ENCODE peak calls at places on chromosomes 16 and 17, in ten cellular contexts. One of them, this sample, is unnamed.

GRCh38 chr17:6084226-6085161 is 14.3 kb downstream of the WSCD1 start:
- DNase-seq in PC-3: no peak
- DNase-seq in SK-N-SH: no peak
- DNase-seq in Karpas-422: no peak
- DNase-seq in HCT116: no peak
- DNase-seq in GM23338: no peak
- DNase-seq in GM23248: no peak
- DNase-seq in OCI-LY7: no peak
- DNase-seq in MM.1S: no peak
- DNase-seq in PC-9: no peak
- DNase-seq in this sample: no peak

GRCh38 chr17:69326302-69327059 is 452 bp downstream of the ABCA5 start:
- DNase-seq in MM.1S: peak; percentile 34
- DNase-seq in SK-N-SH: no peak
- DNase-seq in HCT116: no peak
- DNase-seq in OCI-LY7: no peak
- DNase-seq in PC-3: peak; percentile 39
- DNase-seq in PC-9: no peak
- DNase-seq in GM23248: peak; percentile 65
- DNase-seq in GM23338: no peak
- DNase-seq in Karpas-422: peak; percentile 48
- DNase-seq in this sample: peak; percentile 42

GRCh38 chr16:24009955-24010354 is 174.2 kb downstream of the PRKCB start:
- DNase-seq in GM23248: no peak
- DNase-seq in GM23338: no peak
- DNase-seq in Karpas-422: no peak
- DNase-seq in PC-3: no peak
- DNase-seq in PC-9: no peak
- DNase-seq in SK-N-SH: no peak
- DNase-seq in OCI-LY7: no peak
- DNase-seq in HCT116: no peak
- DNase-seq in MM.1S: no peak
- DNase-seq in this sample: no peak

GRCh38 chr16:27795992-27796614 is 246.2 kb downstream of the KATNIP start:
- DNase-seq in HCT116: peak; percentile 4
- DNase-seq in GM23248: peak; percentile 55
- DNase-seq in OCI-LY7: peak; percentile 29
- DNase-seq in GM23338: peak; percentile 91
- DNase-seq in MM.1S: peak; percentile 42
- DNase-seq in PC-9: peak; percentile 58
- DNase-seq in SK-N-SH: no peak
- DNase-seq in Karpas-422: peak; percentile 66
- DNase-seq in PC-3: peak; percentile 43
- DNase-seq in this sample: peak; percentile 79

GRCh38 chr17:51638909-51639308 is 378.6 kb downstream of the UTP18 start:
- DNase-seq in OCI-LY7: no peak
- DNase-seq in GM23338: no peak
- DNase-seq in PC-3: no peak
- DNase-seq in HCT116: no peak
- DNase-seq in MM.1S: no peak
- DNase-seq in PC-9: no peak
- DNase-seq in SK-N-SH: no peak
- DNase-seq in Karpas-422: no peak
- DNase-seq in GM23248: no peak
- DNase-seq in this sample: no peak

GRCh38 chr17:19017401-19017800 is 12.8 kb upstream of the FAM83G start:
- DNase-seq in GM23248: no peak
- DNase-seq in PC-3: no peak
- DNase-seq in OCI-LY7: no peak
- DNase-seq in MM.1S: no peak
- DNase-seq in PC-9: no peak
- DNase-seq in Karpas-422: no peak
- DNase-seq in HCT116: no peak
- DNase-seq in GM23338: no peak
- DNase-seq in SK-N-SH: no peak
- DNase-seq in this sample: no peak

GRCh38 chr17:67568961-67569360 is 148.8 kb upstream of the NOL11 start:
- DNase-seq in MM.1S: no peak
- DNase-seq in OCI-LY7: peak; percentile 21
- DNase-seq in HCT116: no peak
- DNase-seq in PC-3: no peak
- DNase-seq in GM23338: no peak
- DNase-seq in GM23248: no peak
- DNase-seq in PC-9: no peak
- DNase-seq in Karpas-422: no peak
- DNase-seq in SK-N-SH: no peak
- DNase-seq in this sample: no peak

GRCh38 chr16:9593440-9593839 is 502.0 kb downstream of the HAPSTR1 start:
- DNase-seq in HCT116: no peak
- DNase-seq in GM23338: no peak
- DNase-seq in SK-N-SH: no peak
- DNase-seq in GM23248: no peak
- DNase-seq in OCI-LY7: no peak
- DNase-seq in Karpas-422: no peak
- DNase-seq in PC-9: no peak
- DNase-seq in MM.1S: no peak
- DNase-seq in PC-3: no peak
- DNase-seq in this sample: no peak

GRCh38 chr17:37138726-37139125 is 190.0 kb downstream of the AATF start:
- DNase-seq in GM23338: no peak
- DNase-seq in HCT116: no peak
- DNase-seq in OCI-LY7: no peak
- DNase-seq in PC-3: no peak
- DNase-seq in SK-N-SH: no peak
- DNase-seq in MM.1S: no peak
- DNase-seq in PC-9: no peak
- DNase-seq in GM23248: no peak
- DNase-seq in Karpas-422: no peak
- DNase-seq in this sample: no peak

GRCh38 chr16:76386784-76387183 is 109.6 kb downstream of the CNTNAP4 start:
- DNase-seq in Karpas-422: no peak
- DNase-seq in HCT116: no peak
- DNase-seq in PC-9: no peak
- DNase-seq in GM23338: no peak
- DNase-seq in SK-N-SH: no peak
- DNase-seq in GM23248: no peak
- DNase-seq in OCI-LY7: no peak
- DNase-seq in PC-3: peak; percentile 8
- DNase-seq in MM.1S: no peak
- DNase-seq in this sample: no peak

GRCh38 chr17:74213897-74214386 is 571 bp downstream of the TTYH2 start:
- DNase-seq in GM23338: peak; percentile 44
- DNase-seq in GM23248: no peak
- DNase-seq in PC-3: no peak
- DNase-seq in SK-N-SH: no peak
- DNase-seq in PC-9: no peak
- DNase-seq in MM.1S: no peak
- DNase-seq in HCT116: no peak
- DNase-seq in Karpas-422: no peak
- DNase-seq in OCI-LY7: peak; percentile 54
- DNase-seq in this sample: no peak

GRCh38 chr16:77585852-77586251 is 136.5 kb upstream of the NUDT7 start:
- DNase-seq in HCT116: peak; percentile 50
- DNase-seq in Karpas-422: no peak
- DNase-seq in PC-3: peak; percentile 51
- DNase-seq in MM.1S: no peak
- DNase-seq in PC-9: no peak
- DNase-seq in GM23248: peak; percentile 35
- DNase-seq in OCI-LY7: no peak
- DNase-seq in GM23338: no peak
- DNase-seq in SK-N-SH: no peak
- DNase-seq in this sample: no peak

GRCh38 chr17:66190738-66191606 is 961 bp downstream of the CEP112 start:
- DNase-seq in SK-N-SH: peak; percentile 49
- DNase-seq in OCI-LY7: no peak
- DNase-seq in MM.1S: no peak
- DNase-seq in Karpas-422: no peak
- DNase-seq in GM23248: peak; percentile 70
- DNase-seq in GM23338: no peak
- DNase-seq in HCT116: no peak
- DNase-seq in PC-3: peak; percentile 73
- DNase-seq in PC-9: no peak
- DNase-seq in this sample: peak; percentile 12

GRCh38 chr16:10520869-10521578 is 59.4 kb downstream of the EMP2 start:
- DNase-seq in PC-9: no peak
- DNase-seq in GM23338: no peak
- DNase-seq in GM23248: no peak
- DNase-seq in MM.1S: no peak
- DNase-seq in SK-N-SH: no peak
- DNase-seq in HCT116: no peak
- DNase-seq in PC-3: no peak
- DNase-seq in OCI-LY7: no peak
- DNase-seq in Karpas-422: no peak
- DNase-seq in this sample: no peak

GRCh38 chr17:67421869-67422273 is 44.8 kb downstream of the PITPNC1 start:
- DNase-seq in PC-3: peak; percentile 100
- DNase-seq in Karpas-422: no peak
- DNase-seq in MM.1S: no peak
- DNase-seq in GM23248: peak; percentile 97
- DNase-seq in OCI-LY7: no peak
- DNase-seq in PC-9: peak; percentile 70
- DNase-seq in HCT116: peak; percentile 100
- DNase-seq in GM23338: peak; percentile 24
- DNase-seq in SK-N-SH: no peak
- DNase-seq in this sample: no peak

GRCh38 chr17:27546624-27547300 is 84.2 kb upstream of the LGALS9 start:
- DNase-seq in SK-N-SH: no peak
- DNase-seq in PC-9: no peak
- DNase-seq in HCT116: no peak
- DNase-seq in PC-3: no peak
- DNase-seq in Karpas-422: no peak
- DNase-seq in GM23338: no peak
- DNase-seq in GM23248: no peak
- DNase-seq in MM.1S: no peak
- DNase-seq in OCI-LY7: no peak
- DNase-seq in this sample: no peak

GRCh38 chr16:28985611-28986041 is 774 bp downstream of the LAT start:
- DNase-seq in OCI-LY7: no peak
- DNase-seq in PC-3: no peak
- DNase-seq in SK-N-SH: no peak
- DNase-seq in Karpas-422: no peak
- DNase-seq in GM23338: no peak
- DNase-seq in HCT116: no peak
- DNase-seq in MM.1S: no peak
- DNase-seq in GM23248: no peak
- DNase-seq in PC-9: no peak
- DNase-seq in this sample: no peak
- H4K20me1 ChIP-seq in OCI-LY7: no peaks in the 10 kb centered on the region
- H4K20me1 ChIP-seq in PC-3: no peaks in the 10 kb centered on the region
- H4K20me1 ChIP-seq in SK-N-SH: no peaks in the 10 kb centered on the region
- H4K20me1 ChIP-seq in Karpas-422: no peaks in the 10 kb centered on the region
- H4K20me1 ChIP-seq in GM23338: no peaks in the 10 kb centered on the region
- H4K20me1 ChIP-seq in HCT116: no peaks in the 10 kb centered on the region
- H4K20me1 ChIP-seq in MM.1S: no peaks in the 10 kb centered on the region
- H4K20me1 ChIP-seq in GM23248: no peaks in the 10 kb centered on the region
- H4K20me1 ChIP-seq in PC-9: no peaks in the 10 kb centered on the region
- H4K20me1 ChIP-seq in this sample: no peaks in the 10 kb centered on the region

GRCh38 chr16:23009075-23009474 is 140.2 kb downstream of the USP31 start:
- DNase-seq in GM23338: no peak
- DNase-seq in SK-N-SH: no peak
- DNase-seq in OCI-LY7: no peak
- DNase-seq in PC-3: no peak
- DNase-seq in GM23248: no peak
- DNase-seq in Karpas-422: no peak
- DNase-seq in MM.1S: no peak
- DNase-seq in PC-9: no peak
- DNase-seq in HCT116: no peak
- DNase-seq in this sample: no peak

GRCh38 chr16:23006380-23006779 is 142.9 kb downstream of the USP31 start:
- DNase-seq in MM.1S: no peak
- DNase-seq in Karpas-422: no peak
- DNase-seq in OCI-LY7: no peak
- DNase-seq in PC-9: no peak
- DNase-seq in GM23338: no peak
- DNase-seq in SK-N-SH: no peak
- DNase-seq in HCT116: no peak
- DNase-seq in GM23248: no peak
- DNase-seq in PC-3: no peak
- DNase-seq in this sample: no peak

GRCh38 chr16:23013484-23013883 is 135.8 kb downstream of the USP31 start:
- DNase-seq in MM.1S: no peak
- DNase-seq in PC-9: no peak
- DNase-seq in Karpas-422: peak; percentile 54
- DNase-seq in GM23248: peak; percentile 2
- DNase-seq in HCT116: peak; percentile 19
- DNase-seq in GM23338: peak; percentile 56
- DNase-seq in OCI-LY7: peak; percentile 33
- DNase-seq in SK-N-SH: no peak
- DNase-seq in PC-3: peak; percentile 7
- DNase-seq in this sample: peak; percentile 7

DNA sequence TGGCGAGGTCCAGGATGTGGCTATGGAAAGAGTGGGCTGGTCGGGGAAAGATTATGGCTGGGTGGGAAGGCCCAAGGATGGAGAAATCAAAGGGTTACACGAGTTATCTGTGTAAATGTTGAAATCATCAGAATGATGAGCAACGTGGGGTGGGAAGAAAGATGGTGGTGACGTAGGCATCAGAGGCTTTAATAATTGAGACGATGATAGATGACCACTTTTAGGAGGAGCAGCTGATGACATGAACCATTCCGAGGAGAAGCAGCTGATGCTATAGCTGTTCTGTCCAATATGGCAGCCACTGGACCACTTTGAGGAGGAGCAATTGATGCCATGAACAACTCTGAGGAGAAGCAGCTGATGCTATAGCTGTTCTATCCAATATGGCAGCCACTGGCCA is 141.2 kb downstream of the USP31 start:
- DNase-seq in Karpas-422: no peak
- DNase-seq in HCT116: no peak
- DNase-seq in MM.1S: no peak
- DNase-seq in GM23248: no peak
- DNase-seq in GM23338: no peak
- DNase-seq in SK-N-SH: no peak
- DNase-seq in OCI-LY7: no peak
- DNase-seq in PC-9: no peak
- DNase-seq in PC-3: no peak
- DNase-seq in this sample: no peak
- H3K9me2 ChIP-seq in Karpas-422: no peaks in the 10 kb centered on the region
- H3K9me2 ChIP-seq in HCT116: no peaks in the 10 kb centered on the region
- H3K9me2 ChIP-seq in MM.1S: no peaks in the 10 kb centered on the region
- H3K9me2 ChIP-seq in GM23248: no peaks in the 10 kb centered on the region
- H3K9me2 ChIP-seq in GM23338: peaks cover 6% of the 10 kb centered on the region
- H3K9me2 ChIP-seq in SK-N-SH: no peaks in the 10 kb centered on the region
- H3K9me2 ChIP-seq in OCI-LY7: no peaks in the 10 kb centered on the region
- H3K9me2 ChIP-seq in PC-9: no peaks in the 10 kb centered on the region
- H3K9me2 ChIP-seq in PC-3: no peaks in the 10 kb centered on the region
- H3K9me2 ChIP-seq in this sample: no peaks in the 10 kb centered on the region

GRCh38 chr17:2871205-2871604 is 75.0 kb downstream of the RAP1GAP2 start:
- DNase-seq in OCI-LY7: no peak
- DNase-seq in Karpas-422: no peak
- DNase-seq in HCT116: no peak
- DNase-seq in PC-3: no peak
- DNase-seq in GM23338: peak; percentile 92
- DNase-seq in MM.1S: no peak
- DNase-seq in GM23248: no peak
- DNase-seq in PC-9: no peak
- DNase-seq in SK-N-SH: no peak
- DNase-seq in this sample: no peak
- H3K27ac ChIP-seq in OCI-LY7: no peak overlapping the region
- H3K27ac ChIP-seq in Karpas-422: no peak overlapping the region
- H3K27ac ChIP-seq in HCT116: no peak overlapping the region
- H3K27ac ChIP-seq in PC-3: no peak overlapping the region
- H3K27ac ChIP-seq in GM23338: peak overlapping the region; percentile 70
- H3K27ac ChIP-seq in MM.1S: no peak overlapping the region
- H3K27ac ChIP-seq in GM23248: no peak overlapping the region
- H3K27ac ChIP-seq in PC-9: no peak overlapping the region
- H3K27ac ChIP-seq in SK-N-SH: no peak overlapping the region
- H3K27ac ChIP-seq in this sample: no peak overlapping the region

GRCh38 chr17:44257815-44258750 is 9.9 kb downstream of the SLC4A1 start:
- DNase-seq in HCT116: no peak
- DNase-seq in GM23248: no peak
- DNase-seq in SK-N-SH: peak; percentile 32
- DNase-seq in GM23338: no peak
- DNase-seq in MM.1S: no peak
- DNase-seq in PC-3: no peak
- DNase-seq in PC-9: no peak
- DNase-seq in OCI-LY7: no peak
- DNase-seq in Karpas-422: no peak
- DNase-seq in this sample: no peak
- H4K20me1 ChIP-seq in HCT116: no peaks in the 10 kb centered on the region
- H4K20me1 ChIP-seq in GM23248: no peaks in the 10 kb centered on the region
- H4K20me1 ChIP-seq in SK-N-SH: no peaks in the 10 kb centered on the region
- H4K20me1 ChIP-seq in GM23338: no peaks in the 10 kb centered on the region
- H4K20me1 ChIP-seq in MM.1S: no peaks in the 10 kb centered on the region
- H4K20me1 ChIP-seq in PC-3: no peaks in the 10 kb centered on the region
- H4K20me1 ChIP-seq in PC-9: no peaks in the 10 kb centered on the region
- H4K20me1 ChIP-seq in OCI-LY7: no peaks in the 10 kb centered on the region
- H4K20me1 ChIP-seq in Karpas-422: no peaks in the 10 kb centered on the region
- H4K20me1 ChIP-seq in this sample: no peaks in the 10 kb centered on the region